ENCODE peak calls at places on chromosome X, in five cellular contexts. F is PC-9, L is RWPE1, E is endothelial cell, C is tibial artery. B is an unnamed sample.

GRCh38 chrX:68717663-68718442 is 70.4 kb downstream of the STARD8 start:
- DNase-seq in F (no peak), L (no peak), E (no peak), C (no peak), B (no peak)

GRCh38 chrX:44265559-44265958 is 77.9 kb downstream of the EFHC2 start:
- DNase-seq in F (no peak), L (no peak), E (no peak), C (no peak), B (no peak)

GRCh38 chrX:118189628-118190027 is 73.0 kb upstream of the KLHL13 start:
- DNase-seq in F (no peak), L (no peak), E (no peak), C (no peak), B (no peak)

GRCh38 chrX:152936306-152936705 is 38.4 kb downstream of the ZNF185 start:
- DNase-seq in F (no peak), L (no peak), E (no peak), C (no peak), B (no peak)

GRCh38 chrX:72714471-72714916 is 388 bp upstream of the PHKA1 start:
- DNase-seq in F (peak), L (peak), E (peak), C (peak), B (peak)

GRCh38 chrX:68048774-68049173 is 384.5 kb downstream of the OPHN1 start:
- DNase-seq in F (no peak), L (no peak), E (no peak), C (no peak), B (no peak)

GRCh38 chrX:47283015-47283771 is 50.4 kb downstream of the USP11 start:
- DNase-seq in F (no peak), L (no peak), E (no peak), C (no peak), B (no peak)

GRCh38 chrX:31931225-31931624 is 859.4 kb upstream of the FTHL17 start:
- DNase-seq in F (peak), L (peak), E (no peak), C (no peak), B (peak)

GRCh38 chrX:53704854-53705253 is 18.3 kb upstream of the HUWE1 start:
- DNase-seq in F (no peak), L (no peak), E (no peak), C (no peak), B (no peak)

GRCh38 chrX:75337525-75337924 is 63.6 kb downstream of the UPRT start:
- DNase-seq in F (no peak), L (no peak), E (no peak), C (no peak), B (no peak)

GRCh38 chrX:51894697-51895336 is 1.4 kb downstream of the MAGED1 start:
- DNase-seq in F (no peak), L (no peak), E (peak), C (peak), B (no peak)

GRCh38 chrX:151970661-151971060 is 3.8 kb downstream of the GABRE start:
- DNase-seq in F (peak), L (peak), E (no peak), C (peak), B (peak)

GRCh38 chrX:110442631-110443030 is 84.0 kb downstream of the RTL9 start:
- DNase-seq in F (no peak), L (peak), E (peak), C (no peak), B (peak)

GRCh38 chrX:135477576-135477975 is 42.9 kb upstream of the INTS6L start:
- DNase-seq in F (no peak), L (peak), E (peak), C (no peak), B (peak)

GRCh38 chrX:45502396-45502795 is 301.7 kb upstream of the DIPK2B start:
- DNase-seq in F (no peak), L (no peak), E (no peak), C (no peak), B (no peak)

GRCh38 chrX:129512409-129512808 is 10.9 kb downstream of the SMARCA1 start:
- DNase-seq in F (no peak), L (no peak), E (no peak), C (no peak), B (no peak)

GRCh38 chrX:109384569-109385174 is 97.2 kb downstream of the GUCY2F start:
- DNase-seq in F (no peak), L (no peak), E (peak), C (no peak), B (peak)

GRCh38 chrX:138886769-138887168 is 175.3 kb upstream of the FGF13 start:
- DNase-seq in F (no peak), L (no peak), E (no peak), C (no peak), B (no peak)

GRCh38 chrX:85024044-85024443 is 20.4 kb downstream of the APOOL start:
- DNase-seq in F (no peak), L (no peak), E (no peak), C (no peak), B (no peak)

GRCh38 chrX:82029571-82030218 is 827.8 kb downstream of the SH3BGRL start:
- DNase-seq in F (no peak), L (no peak), E (no peak), C (no peak), B (no peak)

GRCh38 chrX:12701625-12702024 is 89.6 kb upstream of the PRPS2 start:
- DNase-seq in F (peak), L (peak), E (peak), C (no peak), B (peak)

GRCh38 chrX:110915120-110915519 is 119.5 kb upstream of the CHRDL1 start:
- DNase-seq in F (no peak), L (peak), E (no peak), C (no peak), B (no peak)

GRCh38 chrX:133468081-133468480 is 52.8 kb upstream of the GPC4 start:
- DNase-seq in F (no peak), L (no peak), E (no peak), C (no peak), B (peak)

GRCh38 chrX:40471965-40472648 is 108.7 kb upstream of the ATP6AP2 start:
- DNase-seq in F (no peak), L (peak), E (no peak), C (no peak), B (peak)

GRCh38 chrX:133267621-133268020 is 49.5 kb upstream of the TFDP3 start:
- DNase-seq in F (no peak), L (no peak), E (no peak), C (no peak), B (no peak)

GRCh38 chrX:105228602-105229001 is 8.1 kb upstream of the TEX13A start:
- DNase-seq in F (no peak), L (no peak), E (no peak), C (no peak), B (no peak)

GRCh38 chrX:23790147-23790497 is 7.1 kb downstream of the SAT1 start:
- DNase-seq in F (no peak), L (no peak), E (no peak), C (no peak), B (no peak)

GRCh38 chrX:40109288-40110008 is 11.7 kb upstream of the BCOR start:
- DNase-seq in F (no peak), L (no peak), E (peak), C (peak), B (peak)

GRCh38 chrX:78710146-78710545 is 37.4 kb upstream of the LPAR4 start:
- DNase-seq in F (no peak), L (no peak), E (no peak), C (no peak), B (no peak)

GRCh38 chrX:85379174-85379907 is at the start of gene POF1B:
- DNase-seq in F (no peak), L (peak), E (no peak), C (no peak), B (peak)

GRCh38 chrX:47380268-47380667 is 9.9 kb downstream of the ZNF157 start:
- DNase-seq in F (no peak), L (no peak), E (no peak), C (no peak), B (no peak)

DNA sequence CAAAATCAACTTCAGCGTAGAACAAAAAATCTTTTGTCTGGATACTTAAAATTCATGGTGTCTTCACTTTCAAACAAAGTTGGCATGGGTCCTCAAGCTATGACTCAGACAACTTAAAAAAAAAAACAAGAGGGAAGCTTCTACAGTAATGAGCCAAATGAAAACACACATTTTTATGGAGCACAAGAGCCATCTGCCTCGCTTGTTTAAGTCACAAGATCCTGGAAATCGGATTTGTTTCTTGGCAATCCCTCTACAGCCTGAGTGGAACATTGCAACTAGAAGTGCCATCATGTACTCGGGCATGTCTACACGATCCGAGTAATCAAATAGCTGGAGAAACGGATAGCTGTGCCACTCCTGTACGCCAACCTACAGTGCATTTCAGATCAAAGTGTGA is 22.6 kb downstream of the LAMP2 start:
- DNase-seq in F (no peak), L (no peak), E (no peak), C (no peak), B (no peak)
- TF ChIP-seq CTCF in F (no peak), L (no peak), E (no peak), C (no peak), B (no peak)

GRCh38 chrX:149114874-149115273 is 390.2 kb downstream of the IDS start:
- DNase-seq in F (no peak), L (no peak), E (no peak), C (no peak), B (no peak)

DNA sequence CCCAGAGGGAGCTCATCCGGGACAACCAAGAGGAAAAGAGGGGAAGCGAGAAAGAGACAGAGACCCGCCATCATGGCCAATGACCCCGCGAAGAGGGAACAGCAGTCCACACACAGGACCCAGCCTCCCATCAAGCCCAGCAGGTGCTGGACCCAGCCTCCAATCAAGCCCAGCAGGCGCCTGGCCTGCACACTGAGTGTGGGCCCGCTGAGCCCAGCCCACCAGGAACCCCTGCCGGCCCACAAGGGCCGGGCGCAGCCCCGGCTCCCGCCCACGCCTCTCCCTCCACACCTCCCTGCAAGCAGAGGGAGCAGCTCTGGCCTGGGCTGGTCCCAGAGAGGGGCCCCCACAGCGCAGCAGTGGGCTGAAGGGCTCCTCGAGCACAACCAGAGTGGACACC is 391.1 kb downstream of the IDS start:
- DNase-seq in F (no peak), L (no peak), E (no peak), C (no peak), B (no peak)
- TF ChIP-seq CTCF in F (no peak), L (no peak), E (no peak), C (no peak), B (no peak)

GRCh38 chrX:16836371-16836770 is 33.8 kb downstream of the RBBP7 start:
- DNase-seq in F (no peak), L (no peak), E (peak), C (no peak), B (peak)

GRCh38 chrX:16839224-16839851 is 30.8 kb downstream of the RBBP7 start:
- DNase-seq in F (no peak), L (no peak), E (no peak), C (no peak), B (no peak)

GRCh38 chrX:16839852-16840460 is 30.2 kb downstream of the RBBP7 start:
- DNase-seq in F (peak), L (peak), E (no peak), C (no peak), B (no peak)

GRCh38 chrX:16834811-16835210 is 35.4 kb downstream of the RBBP7 start:
- DNase-seq in F (no peak), L (no peak), E (no peak), C (no peak), B (no peak)

DNA sequence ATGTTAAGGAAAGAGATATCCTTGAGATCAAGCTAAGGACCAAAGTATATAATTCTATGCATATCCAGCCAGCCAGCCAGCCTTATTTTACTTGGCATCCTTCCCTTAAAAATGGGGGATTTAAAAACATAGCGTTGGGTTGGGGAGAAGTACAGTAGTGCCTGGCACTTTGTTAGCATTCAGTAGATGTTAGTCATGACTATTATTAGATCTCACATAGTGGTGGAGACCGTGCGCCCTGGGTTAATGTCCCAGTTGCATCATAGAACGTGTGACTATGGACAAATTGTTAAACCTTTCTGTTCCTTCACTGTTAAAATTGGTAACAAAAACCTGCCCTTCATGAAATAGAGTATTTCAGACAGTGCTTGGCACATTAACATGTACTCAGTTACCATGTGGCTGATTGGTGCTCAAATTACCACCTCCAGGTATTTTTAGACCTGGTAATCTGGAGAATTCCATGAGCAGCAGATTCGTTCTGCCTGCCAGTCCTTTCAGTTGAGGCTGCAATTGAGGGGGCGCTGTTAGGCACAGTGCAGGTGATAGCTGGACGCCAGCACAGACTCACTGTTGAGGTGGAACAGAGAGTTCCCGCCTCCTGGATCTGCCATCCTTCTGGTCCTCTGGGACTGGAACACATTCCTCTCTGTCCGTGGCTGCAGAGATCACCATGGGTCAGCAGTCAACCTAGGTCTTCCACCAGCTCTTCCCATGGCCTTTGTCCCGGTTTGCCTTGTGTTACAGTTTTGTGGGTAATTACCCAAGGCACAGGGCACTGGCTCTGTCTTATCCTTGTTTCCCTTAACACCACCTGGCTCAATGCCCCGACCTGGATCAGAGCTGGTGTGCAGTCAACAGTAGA is 31.7 kb downstream of the RBBP7 start:
- DNase-seq in F (no peak), L (peak), E (no peak), C (peak), B (no peak)
- TF ChIP-seq CTCF in F (no peak), L (no peak), E (no peak), C (no peak), B (no peak)

GRCh38 chrX:63275127-63275526 is 76.0 kb downstream of the SPIN4 start:
- DNase-seq in F (no peak), L (peak), E (peak), C (no peak), B (peak)
- TF ChIP-seq CTCF in F (peak), L (no peak), E (peak), C (peak), B (peak)

B was measured in Calu3.